ENCODE peak calls at places on chromosome 21, in seven cellular contexts. One of them, this sample, is unnamed.

GRCh38 chr21:26888256-26888655 is 43.0 kb upstream of the ADAMTS1 start:
- DNase-seq in cardiac fibroblast: no peak
- DNase-seq in fibroblast of mammary gland: no peak
- DNase-seq in lower lobe of right lung: no peak
- DNase-seq in mammary epithelial cell: no peak
- DNase-seq in neural progenitor cell: no peak
- DNase-seq in transverse colon: no peak
- DNase-seq in this sample: no peak

GRCh38 chr21:39126486-39126806 is 56.8 kb downstream of the PSMG1 start:
- DNase-seq in cardiac fibroblast: no peak
- DNase-seq in fibroblast of mammary gland: no peak
- DNase-seq in lower lobe of right lung: no peak
- DNase-seq in mammary epithelial cell: no peak
- DNase-seq in neural progenitor cell: no peak
- DNase-seq in transverse colon: no peak
- DNase-seq in this sample: no peak

GRCh38 chr21:29423051-29423450 is 124.3 kb downstream of the BACH1 start:
- DNase-seq in cardiac fibroblast: peak; percentile 21
- DNase-seq in fibroblast of mammary gland: no peak
- DNase-seq in lower lobe of right lung: no peak
- DNase-seq in mammary epithelial cell: peak; percentile 38
- DNase-seq in neural progenitor cell: no peak
- DNase-seq in transverse colon: no peak
- DNase-seq in this sample: no peak

GRCh38 chr21:15301736-15302135 is 236.9 kb upstream of the NRIP1 start:
- DNase-seq in cardiac fibroblast: peak; percentile 78
- DNase-seq in fibroblast of mammary gland: no peak
- DNase-seq in lower lobe of right lung: no peak
- DNase-seq in mammary epithelial cell: peak; percentile 40
- DNase-seq in neural progenitor cell: no peak
- DNase-seq in transverse colon: no peak
- DNase-seq in this sample: peak; percentile 69

GRCh38 chr21:39175154-39175553 is 8.1 kb downstream of the PSMG1 start:
- DNase-seq in cardiac fibroblast: peak; percentile 63
- DNase-seq in fibroblast of mammary gland: peak; percentile 50
- DNase-seq in lower lobe of right lung: no peak
- DNase-seq in mammary epithelial cell: no peak
- DNase-seq in neural progenitor cell: no peak
- DNase-seq in transverse colon: no peak
- DNase-seq in this sample: peak; percentile 62

GRCh38 chr21:45736705-45737484 is 93.4 kb downstream of the PCBP3 start:
- DNase-seq in cardiac fibroblast: no peak
- DNase-seq in fibroblast of mammary gland: peak; percentile 56
- DNase-seq in lower lobe of right lung: no peak
- DNase-seq in mammary epithelial cell: no peak
- DNase-seq in neural progenitor cell: no peak
- DNase-seq in transverse colon: no peak
- DNase-seq in this sample: no peak

GRCh38 chr21:45612096-45613019 is 31.2 kb upstream of the PCBP3 start:
- DNase-seq in cardiac fibroblast: peak; percentile 83
- DNase-seq in fibroblast of mammary gland: peak; percentile 89
- DNase-seq in lower lobe of right lung: no peak
- DNase-seq in mammary epithelial cell: peak; percentile 44
- DNase-seq in neural progenitor cell: no peak
- DNase-seq in transverse colon: peak; percentile 26
- DNase-seq in this sample: peak; percentile 82

GRCh38 chr21:14263879-14264278 is 47.9 kb downstream of the RBM11 start:
- DNase-seq in cardiac fibroblast: no peak
- DNase-seq in fibroblast of mammary gland: no peak
- DNase-seq in lower lobe of right lung: no peak
- DNase-seq in mammary epithelial cell: no peak
- DNase-seq in neural progenitor cell: no peak
- DNase-seq in transverse colon: no peak
- DNase-seq in this sample: no peak

GRCh38 chr21:29788752-29789151 is 151.0 kb downstream of the GRIK1 start:
- DNase-seq in cardiac fibroblast: no peak
- DNase-seq in fibroblast of mammary gland: no peak
- DNase-seq in lower lobe of right lung: no peak
- DNase-seq in mammary epithelial cell: no peak
- DNase-seq in neural progenitor cell: no peak
- DNase-seq in transverse colon: no peak
- DNase-seq in this sample: no peak

GRCh38 chr21:41360072-41360821 is 1.6 kb upstream of the MX2 start:
- DNase-seq in cardiac fibroblast: peak; percentile 42
- DNase-seq in fibroblast of mammary gland: peak; percentile 57
- DNase-seq in lower lobe of right lung: no peak
- DNase-seq in mammary epithelial cell: peak; percentile 21
- DNase-seq in neural progenitor cell: peak; percentile 50
- DNase-seq in transverse colon: peak; percentile 73
- DNase-seq in this sample: peak; percentile 53

GRCh38 chr21:38740131-38740530 is 65.6 kb upstream of the ETS2 start:
- DNase-seq in cardiac fibroblast: no peak
- DNase-seq in fibroblast of mammary gland: no peak
- DNase-seq in lower lobe of right lung: no peak
- DNase-seq in mammary epithelial cell: no peak
- DNase-seq in neural progenitor cell: no peak
- DNase-seq in transverse colon: no peak
- DNase-seq in this sample: no peak

GRCh38 chr21:29436143-29436542 is 137.4 kb downstream of the BACH1 start:
- DNase-seq in cardiac fibroblast: peak; percentile 26
- DNase-seq in fibroblast of mammary gland: peak; percentile 60
- DNase-seq in lower lobe of right lung: no peak
- DNase-seq in mammary epithelial cell: no peak
- DNase-seq in neural progenitor cell: no peak
- DNase-seq in transverse colon: no peak
- DNase-seq in this sample: peak; percentile 81

GRCh38 chr21:27047331-27048314 is 80.7 kb upstream of the ADAMTS5 start:
- DNase-seq in cardiac fibroblast: peak; percentile 71
- DNase-seq in fibroblast of mammary gland: peak; percentile 93
- DNase-seq in lower lobe of right lung: no peak
- DNase-seq in mammary epithelial cell: peak; percentile 58
- DNase-seq in neural progenitor cell: peak; percentile 48
- DNase-seq in transverse colon: no peak
- DNase-seq in this sample: peak; percentile 38

GRCh38 chr21:15751037-15751436 is 21.3 kb downstream of the USP25 start:
- DNase-seq in cardiac fibroblast: no peak
- DNase-seq in fibroblast of mammary gland: no peak
- DNase-seq in lower lobe of right lung: no peak
- DNase-seq in mammary epithelial cell: no peak
- DNase-seq in neural progenitor cell: no peak
- DNase-seq in transverse colon: no peak
- DNase-seq in this sample: no peak

DNA sequence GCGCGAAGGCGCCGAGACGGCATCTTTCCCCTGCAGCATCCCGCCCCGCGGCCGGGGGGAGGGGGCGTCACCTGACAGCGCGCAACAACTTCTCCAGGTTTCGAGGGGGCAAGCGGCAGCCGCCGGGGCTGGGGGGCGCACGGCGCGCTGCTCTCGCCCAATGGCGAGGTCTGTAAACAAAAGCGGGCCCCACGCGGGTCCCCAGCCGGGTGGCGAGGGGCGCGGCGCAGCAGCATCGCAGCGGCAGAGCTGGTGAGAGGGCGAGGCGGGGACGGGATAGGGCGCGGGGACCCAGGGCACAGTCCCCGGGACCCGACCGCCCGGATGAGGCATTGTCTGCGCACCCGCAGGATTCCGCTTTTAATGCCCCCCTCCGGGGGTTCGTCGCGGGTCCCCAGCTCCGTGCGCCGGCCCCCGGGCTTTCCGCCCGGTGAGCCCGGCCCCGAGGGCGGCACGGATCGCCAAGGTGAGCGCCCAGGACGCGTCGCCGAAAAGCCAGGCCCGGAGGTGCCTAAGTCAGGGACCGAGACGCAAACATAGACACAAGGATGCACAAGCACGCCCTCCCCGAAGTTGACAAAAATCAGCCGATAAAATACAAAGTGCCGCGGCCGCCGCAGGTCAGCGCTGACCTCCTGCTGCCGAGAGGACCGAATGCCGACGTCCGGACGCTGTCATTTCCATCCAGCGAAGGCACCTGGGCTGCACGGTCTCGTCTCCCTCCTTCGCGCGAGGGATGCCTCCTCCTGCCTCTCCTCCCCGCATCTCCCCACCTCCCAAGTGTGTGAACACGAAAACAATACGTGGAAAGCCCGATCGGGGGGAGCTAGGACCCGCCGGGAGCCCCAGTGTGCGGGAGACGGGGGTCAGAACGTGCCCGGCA is 101.3 kb upstream of the SOD1 start:
- DNase-seq in cardiac fibroblast: no peak
- DNase-seq in fibroblast of mammary gland: no peak
- DNase-seq in lower lobe of right lung: no peak
- DNase-seq in mammary epithelial cell: peak; percentile 51
- DNase-seq in neural progenitor cell: peak; percentile 71
- DNase-seq in transverse colon: peak; percentile 10
- DNase-seq in this sample: peak; percentile 22
- H3K4me3 ChIP-seq in cardiac fibroblast: peak overlapping the region; percentile 52
- H3K4me3 ChIP-seq in fibroblast of mammary gland: peak overlapping the region; percentile 30
- H3K4me3 ChIP-seq in lower lobe of right lung: peak overlapping the region; percentile 63
- H3K4me3 ChIP-seq in mammary epithelial cell: peak overlapping the region; percentile 64
- H3K4me3 ChIP-seq in neural progenitor cell: peak overlapping the region; percentile 81
- H3K4me3 ChIP-seq in transverse colon: peak overlapping the region; percentile 54
- H3K4me3 ChIP-seq in this sample: peak overlapping the region; percentile 60

GRCh38 chr21:36999131-36999898 is 7.2 kb upstream of the RIPPLY3 start:
- DNase-seq in cardiac fibroblast: no peak
- DNase-seq in fibroblast of mammary gland: no peak
- DNase-seq in lower lobe of right lung: no peak
- DNase-seq in mammary epithelial cell: no peak
- DNase-seq in neural progenitor cell: no peak
- DNase-seq in transverse colon: no peak
- DNase-seq in this sample: no peak

GRCh38 chr21:36989699-36990507 is 16.6 kb upstream of the RIPPLY3 start:
- DNase-seq in cardiac fibroblast: peak; percentile 92
- DNase-seq in fibroblast of mammary gland: peak; percentile 85
- DNase-seq in lower lobe of right lung: peak; percentile 97
- DNase-seq in mammary epithelial cell: peak; percentile 87
- DNase-seq in neural progenitor cell: peak; percentile 96
- DNase-seq in transverse colon: peak; percentile 95
- DNase-seq in this sample: peak; percentile 94

GRCh38 chr21:36990508-36991205 is 15.8 kb upstream of the RIPPLY3 start:
- DNase-seq in cardiac fibroblast: no peak
- DNase-seq in fibroblast of mammary gland: no peak
- DNase-seq in lower lobe of right lung: no peak
- DNase-seq in mammary epithelial cell: no peak
- DNase-seq in neural progenitor cell: no peak
- DNase-seq in transverse colon: no peak
- DNase-seq in this sample: no peak

GRCh38 chr21:36992671-36993070 is 13.8 kb upstream of the RIPPLY3 start:
- DNase-seq in cardiac fibroblast: no peak
- DNase-seq in fibroblast of mammary gland: no peak
- DNase-seq in lower lobe of right lung: no peak
- DNase-seq in mammary epithelial cell: no peak
- DNase-seq in neural progenitor cell: no peak
- DNase-seq in transverse colon: no peak
- DNase-seq in this sample: no peak

DNA sequence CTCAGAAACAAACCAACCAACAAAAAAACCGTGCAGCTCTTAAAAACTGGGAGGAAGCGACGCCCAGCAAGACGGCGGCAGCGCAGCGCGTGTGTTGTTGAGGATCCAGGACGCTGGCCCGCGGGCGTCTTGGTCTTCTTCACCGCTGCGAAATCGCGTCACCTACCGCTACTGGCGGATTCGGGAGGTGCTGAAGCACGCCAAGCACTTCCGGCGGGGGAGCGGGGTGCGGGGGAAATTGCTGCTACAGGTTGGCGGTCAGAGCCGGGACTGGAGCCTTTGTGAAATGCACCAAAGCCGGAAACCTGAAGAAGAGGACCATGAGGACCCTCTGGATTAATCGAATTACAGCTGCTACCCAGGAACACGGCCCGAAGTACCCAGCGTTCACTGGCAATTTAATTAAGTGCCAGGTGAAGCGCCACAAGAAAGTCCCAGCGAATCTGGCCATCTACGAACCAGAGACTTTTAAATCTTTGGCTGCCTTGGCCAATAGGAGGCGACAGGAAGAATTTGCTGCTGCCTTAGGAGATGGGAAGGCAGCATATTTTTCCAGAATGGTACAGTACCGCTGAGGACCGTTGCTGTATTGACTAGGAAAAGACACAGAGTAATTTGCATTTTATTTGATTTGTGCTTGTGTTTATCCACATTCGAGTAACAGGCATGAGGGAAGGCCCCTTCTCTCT is 11.9 kb upstream of the RIPPLY3 start:
- DNase-seq in cardiac fibroblast: no peak
- DNase-seq in fibroblast of mammary gland: no peak
- DNase-seq in lower lobe of right lung: no peak
- DNase-seq in mammary epithelial cell: no peak
- DNase-seq in neural progenitor cell: peak; percentile 27
- DNase-seq in transverse colon: no peak
- DNase-seq in this sample: peak; percentile 28
- TF ChIP-seq CTCF in cardiac fibroblast: no peak
- TF ChIP-seq CTCF in fibroblast of mammary gland: no peak
- TF ChIP-seq CTCF in lower lobe of right lung: no peak
- TF ChIP-seq CTCF in mammary epithelial cell: no peak
- TF ChIP-seq CTCF in neural progenitor cell: no peak
- TF ChIP-seq CTCF in transverse colon: no peak
- TF ChIP-seq CTCF in this sample: no peak

DNA sequence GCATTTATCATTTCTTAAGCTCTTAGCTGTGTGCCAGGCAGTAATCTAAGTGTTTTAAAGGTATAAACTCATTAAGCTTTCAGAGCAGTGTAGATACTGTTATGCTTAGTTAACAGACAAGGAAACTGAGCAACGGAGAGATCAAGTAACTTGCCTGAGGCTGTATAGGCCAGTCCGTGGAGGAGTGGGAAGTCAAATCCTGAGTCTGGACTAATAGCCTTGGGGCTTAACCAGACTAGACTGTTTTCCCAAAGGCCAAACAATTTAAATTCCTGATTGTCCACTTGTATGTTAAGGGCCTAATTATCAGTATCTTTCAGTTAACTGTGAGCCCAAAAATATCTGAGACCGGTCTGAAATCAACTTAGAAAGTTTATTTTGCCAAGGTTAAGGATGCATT is 2.6 kb downstream of the IFNAR1 start:
- DNase-seq in cardiac fibroblast: no peak
- DNase-seq in fibroblast of mammary gland: no peak
- DNase-seq in lower lobe of right lung: no peak
- DNase-seq in mammary epithelial cell: no peak
- DNase-seq in neural progenitor cell: no peak
- DNase-seq in transverse colon: no peak
- DNase-seq in this sample: no peak
- H3K4me3 ChIP-seq in cardiac fibroblast: no peak overlapping the region
- H3K4me3 ChIP-seq in fibroblast of mammary gland: no peak overlapping the region
- H3K4me3 ChIP-seq in lower lobe of right lung: no peak overlapping the region
- H3K4me3 ChIP-seq in mammary epithelial cell: no peak overlapping the region
- H3K4me3 ChIP-seq in neural progenitor cell: no peak overlapping the region
- H3K4me3 ChIP-seq in transverse colon: no peak overlapping the region
- H3K4me3 ChIP-seq in this sample: no peak overlapping the region

DNA sequence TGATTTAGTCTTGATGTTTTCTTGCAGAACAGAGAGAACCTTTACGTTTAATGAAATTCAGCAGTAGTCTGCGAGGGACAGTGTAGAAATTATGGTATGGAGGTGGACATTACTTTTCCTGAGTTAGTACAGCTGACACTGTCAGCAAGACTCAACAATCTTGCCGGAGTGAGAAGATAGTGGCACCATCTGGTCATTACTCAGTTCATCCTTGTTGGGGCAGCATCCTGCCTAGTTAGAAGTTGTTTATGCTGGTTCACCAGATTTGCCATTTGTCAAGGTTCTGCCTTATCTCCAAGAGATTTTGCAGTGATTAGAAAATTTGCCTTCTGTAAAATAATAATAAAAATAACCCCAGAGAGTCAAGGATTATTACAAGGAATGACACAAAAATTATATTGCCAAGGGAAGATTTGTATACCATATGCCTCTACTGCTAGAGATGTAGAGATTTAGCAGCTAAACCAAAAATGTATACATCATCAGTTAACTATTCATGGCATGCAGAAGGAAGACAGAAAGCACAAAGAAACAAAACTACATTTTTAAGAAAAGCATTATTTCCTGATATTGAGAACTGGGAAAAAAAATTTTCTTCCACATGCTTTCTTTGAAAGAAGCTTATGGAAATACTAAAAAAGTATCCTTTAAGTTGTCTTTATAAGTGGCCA is 1967.4 kb downstream of the NCAM2 start:
- DNase-seq in cardiac fibroblast: no peak
- DNase-seq in fibroblast of mammary gland: no peak
- DNase-seq in lower lobe of right lung: no peak
- DNase-seq in mammary epithelial cell: no peak
- DNase-seq in neural progenitor cell: no peak
- DNase-seq in transverse colon: no peak
- DNase-seq in this sample: no peak
- TF ChIP-seq CTCF in cardiac fibroblast: no peak
- TF ChIP-seq CTCF in fibroblast of mammary gland: no peak
- TF ChIP-seq CTCF in lower lobe of right lung: no peak
- TF ChIP-seq CTCF in mammary epithelial cell: no peak
- TF ChIP-seq CTCF in neural progenitor cell: no peak
- TF ChIP-seq CTCF in transverse colon: no peak
- TF ChIP-seq CTCF in this sample: no peak

This sample was measured in fibroblast of pulmonary artery.